ENCODE peak calls at places on chromosomes 12 and 14, in eight cellular contexts. One of them, this sample, is unnamed.
A peak's percentile ranks its signal among the peaks of the same experiment; 100 is the strongest.

GRCh38 chr14:102909462-102909861 is 13.0 kb upstream of the AMN start:
- DNase-seq in Panc1: no peak
- DNase-seq in HCT116: no peak
- DNase-seq in GM23338: no peak
- DNase-seq in SK-N-SH: peak; percentile 28
- DNase-seq in GM12878: no peak
- DNase-seq in K562: no peak
- DNase-seq in HepG2: no peak
- DNase-seq in this sample: no peak

GRCh38 chr12:55675671-55676070 is 32.0 kb downstream of the ITGA7 start:
- DNase-seq in GM12878: no peak
- DNase-seq in Panc1: no peak
- DNase-seq in HepG2: no peak
- DNase-seq in GM23338: no peak
- DNase-seq in HCT116: no peak
- DNase-seq in K562: no peak
- DNase-seq in SK-N-SH: no peak
- DNase-seq in this sample: no peak

GRCh38 chr12:90013409-90013808 is 304.8 kb upstream of the ATP2B1 start:
- DNase-seq in Panc1: peak; percentile 17
- DNase-seq in HCT116: no peak
- DNase-seq in HepG2: no peak
- DNase-seq in K562: no peak
- DNase-seq in SK-N-SH: no peak
- DNase-seq in GM12878: peak; percentile 8
- DNase-seq in GM23338: peak; percentile 34
- DNase-seq in this sample: no peak

GRCh38 chr14:100871234-100872186 is 32.0 kb downstream of the RTL1 start:
- DNase-seq in K562: peak; percentile 80
- DNase-seq in Panc1: no peak
- DNase-seq in HCT116: peak; percentile 69
- DNase-seq in HepG2: peak; percentile 22
- DNase-seq in GM12878: no peak
- DNase-seq in SK-N-SH: no peak
- DNase-seq in GM23338: no peak
- DNase-seq in this sample: no peak

GRCh38 chr12:66288121-66288520 is 14.2 kb upstream of the HELB start:
- DNase-seq in K562: peak; percentile 16
- DNase-seq in GM12878: no peak
- DNase-seq in SK-N-SH: no peak
- DNase-seq in Panc1: no peak
- DNase-seq in GM23338: no peak
- DNase-seq in HCT116: no peak
- DNase-seq in HepG2: no peak
- DNase-seq in this sample: no peak

GRCh38 chr12:59717436-59717835 is 121.6 kb downstream of the SLC16A7 start:
- DNase-seq in HCT116: no peak
- DNase-seq in Panc1: no peak
- DNase-seq in HepG2: no peak
- DNase-seq in SK-N-SH: no peak
- DNase-seq in K562: no peak
- DNase-seq in GM12878: no peak
- DNase-seq in GM23338: no peak
- DNase-seq in this sample: no peak

GRCh38 chr14:29311983-29312382 is 545.4 kb downstream of the FOXG1 start:
- DNase-seq in HepG2: no peak
- DNase-seq in HCT116: no peak
- DNase-seq in GM23338: no peak
- DNase-seq in Panc1: no peak
- DNase-seq in SK-N-SH: no peak
- DNase-seq in GM12878: no peak
- DNase-seq in K562: no peak
- DNase-seq in this sample: no peak

GRCh38 chr14:64196668-64197411 is 97.3 kb downstream of the ESR2 start:
- DNase-seq in HCT116: no peak
- DNase-seq in Panc1: no peak
- DNase-seq in K562: no peak
- DNase-seq in GM12878: no peak
- DNase-seq in SK-N-SH: peak; percentile 79
- DNase-seq in HepG2: no peak
- DNase-seq in GM23338: peak; percentile 77
- DNase-seq in this sample: no peak

GRCh38 chr14:86714153-86714552 is 1184.2 kb downstream of the FLRT2 start:
- DNase-seq in K562: no peak
- DNase-seq in Panc1: no peak
- DNase-seq in HCT116: no peak
- DNase-seq in SK-N-SH: no peak
- DNase-seq in HepG2: no peak
- DNase-seq in GM12878: no peak
- DNase-seq in GM23338: no peak
- DNase-seq in this sample: no peak

GRCh38 chr14:52069617-52070431 is 965 bp upstream of the NID2 start:
- DNase-seq in K562: no peak
- DNase-seq in SK-N-SH: no peak
- DNase-seq in GM12878: no peak
- DNase-seq in Panc1: no peak
- DNase-seq in HepG2: no peak
- DNase-seq in HCT116: no peak
- DNase-seq in GM23338: peak; percentile 76
- DNase-seq in this sample: no peak

GRCh38 chr12:65778268-65779090 is 45.8 kb upstream of the HMGA2 start:
- DNase-seq in SK-N-SH: no peak
- DNase-seq in HepG2: no peak
- DNase-seq in Panc1: no peak
- DNase-seq in GM23338: no peak
- DNase-seq in GM12878: no peak
- DNase-seq in K562: no peak
- DNase-seq in HCT116: no peak
- DNase-seq in this sample: no peak

GRCh38 chr12:66438601-66439000 is 136.3 kb downstream of the HELB start:
- DNase-seq in GM23338: no peak
- DNase-seq in K562: no peak
- DNase-seq in Panc1: no peak
- DNase-seq in GM12878: no peak
- DNase-seq in HCT116: no peak
- DNase-seq in SK-N-SH: no peak
- DNase-seq in HepG2: no peak
- DNase-seq in this sample: no peak

GRCh38 chr12:56601503-56601902 is 28.6 kb downstream of the BAZ2A start:
- DNase-seq in SK-N-SH: peak; percentile 43
- DNase-seq in HCT116: no peak
- DNase-seq in HepG2: no peak
- DNase-seq in K562: peak; percentile 50
- DNase-seq in Panc1: no peak
- DNase-seq in GM23338: peak; percentile 52
- DNase-seq in GM12878: no peak
- DNase-seq in this sample: no peak

DNA sequence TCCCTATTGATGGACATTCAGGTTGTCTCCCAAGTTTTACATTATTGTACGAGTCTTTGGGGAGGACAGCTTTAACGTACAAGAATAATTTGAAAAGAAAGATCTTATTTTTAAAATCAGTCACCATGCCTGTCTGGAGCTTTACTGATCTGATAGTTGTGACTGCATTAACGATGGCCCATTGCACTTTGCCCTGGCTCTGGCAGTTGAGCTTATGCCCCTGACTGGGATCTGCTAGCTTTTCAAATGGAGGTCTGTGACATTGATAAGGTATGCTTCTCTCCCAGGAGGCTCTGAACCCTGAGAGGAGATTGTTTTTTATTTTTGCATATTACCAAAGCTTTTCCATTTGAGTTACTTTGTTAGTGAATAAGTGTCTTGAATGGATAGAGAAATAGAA is 17.9 kb upstream of the RAB3IP start:
- DNase-seq in HepG2: no peak
- DNase-seq in GM12878: no peak
- DNase-seq in HCT116: no peak
- DNase-seq in Panc1: no peak
- DNase-seq in SK-N-SH: no peak
- DNase-seq in K562: no peak
- DNase-seq in GM23338: no peak
- DNase-seq in this sample: no peak
- TF ChIP-seq REST in HepG2: no peak
- TF ChIP-seq REST in GM12878: no peak
- TF ChIP-seq REST in HCT116: no peak
- TF ChIP-seq REST in Panc1: no peak
- TF ChIP-seq REST in SK-N-SH: no peak
- TF ChIP-seq REST in K562: no peak
- TF ChIP-seq REST in GM23338: no peak
- TF ChIP-seq REST in this sample: no peak

GRCh38 chr12:72434989-72435388 is 162.8 kb downstream of the TRHDE start:
- DNase-seq in HepG2: no peak
- DNase-seq in HCT116: no peak
- DNase-seq in GM12878: no peak
- DNase-seq in GM23338: no peak
- DNase-seq in K562: no peak
- DNase-seq in Panc1: no peak
- DNase-seq in SK-N-SH: no peak
- DNase-seq in this sample: no peak
- H3K27ac ChIP-seq in HepG2: no peak overlapping the region
- H3K27ac ChIP-seq in HCT116: no peak overlapping the region
- H3K27ac ChIP-seq in GM12878: no peak overlapping the region
- H3K27ac ChIP-seq in GM23338: no peak overlapping the region
- H3K27ac ChIP-seq in K562: no peak overlapping the region
- H3K27ac ChIP-seq in Panc1: no peak overlapping the region
- H3K27ac ChIP-seq in SK-N-SH: no peak overlapping the region
- H3K27ac ChIP-seq in this sample: no peak overlapping the region

GRCh38 chr14:79294506-79294905 is 916.8 kb downstream of the DIO2 start:
- DNase-seq in K562: no peak
- DNase-seq in HCT116: no peak
- DNase-seq in SK-N-SH: no peak
- DNase-seq in GM23338: no peak
- DNase-seq in HepG2: no peak
- DNase-seq in Panc1: no peak
- DNase-seq in GM12878: no peak
- DNase-seq in this sample: no peak

GRCh38 chr14:79299162-79299561 is 912.1 kb downstream of the DIO2 start:
- DNase-seq in SK-N-SH: no peak
- DNase-seq in HepG2: peak; percentile 2
- DNase-seq in Panc1: no peak
- DNase-seq in HCT116: no peak
- DNase-seq in K562: no peak
- DNase-seq in GM12878: no peak
- DNase-seq in GM23338: no peak
- DNase-seq in this sample: no peak

GRCh38 chr14:79298373-79298772 is 912.9 kb downstream of the DIO2 start:
- DNase-seq in HCT116: no peak
- DNase-seq in Panc1: no peak
- DNase-seq in K562: no peak
- DNase-seq in SK-N-SH: no peak
- DNase-seq in HepG2: no peak
- DNase-seq in GM23338: no peak
- DNase-seq in GM12878: no peak
- DNase-seq in this sample: no peak

GRCh38 chr14:79293482-79293881 is 917.8 kb downstream of the DIO2 start:
- DNase-seq in HepG2: no peak
- DNase-seq in Panc1: no peak
- DNase-seq in GM23338: no peak
- DNase-seq in HCT116: no peak
- DNase-seq in SK-N-SH: no peak
- DNase-seq in K562: no peak
- DNase-seq in GM12878: no peak
- DNase-seq in this sample: no peak

DNA sequence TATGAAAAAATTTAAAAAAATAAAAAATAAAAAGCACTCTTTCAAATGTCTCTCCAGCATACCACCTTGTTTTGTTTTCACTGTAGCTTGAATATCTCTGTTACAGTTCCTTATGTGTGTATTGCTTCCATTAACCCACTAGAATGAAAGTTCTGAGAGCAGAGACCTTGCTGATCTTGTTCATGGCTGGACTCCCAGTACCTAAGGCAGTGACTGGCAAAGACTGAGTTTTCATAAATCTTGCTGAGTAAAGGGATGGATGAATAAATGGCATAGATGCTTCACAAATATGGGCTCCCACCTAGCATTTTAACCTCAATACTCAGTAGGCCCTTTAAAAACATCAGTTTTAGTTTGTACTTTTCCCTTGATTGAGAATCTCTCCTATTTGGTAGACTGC is 915.9 kb downstream of the DIO2 start:
- DNase-seq in SK-N-SH: no peak
- DNase-seq in GM12878: no peak
- DNase-seq in Panc1: no peak
- DNase-seq in K562: no peak
- DNase-seq in HepG2: no peak
- DNase-seq in HCT116: no peak
- DNase-seq in GM23338: no peak
- DNase-seq in this sample: no peak
- TF ChIP-seq POLR2AphosphoS5 in SK-N-SH: no peak
- TF ChIP-seq POLR2AphosphoS5 in GM12878: no peak
- TF ChIP-seq POLR2AphosphoS5 in Panc1: no peak
- TF ChIP-seq POLR2AphosphoS5 in K562: no peak
- TF ChIP-seq POLR2AphosphoS5 in HepG2: no peak
- TF ChIP-seq POLR2AphosphoS5 in HCT116: no peak
- TF ChIP-seq POLR2AphosphoS5 in GM23338: no peak
- TF ChIP-seq POLR2AphosphoS5 in this sample: no peak

GRCh38 chr14:69858801-69859200 is 20.4 kb upstream of the SMOC1 start:
- DNase-seq in GM12878: no peak
- DNase-seq in Panc1: no peak
- DNase-seq in HepG2: no peak
- DNase-seq in HCT116: no peak
- DNase-seq in K562: no peak
- DNase-seq in SK-N-SH: no peak
- DNase-seq in GM23338: no peak
- DNase-seq in this sample: no peak

GRCh38 chr14:69863083-69863482 is 16.1 kb upstream of the SMOC1 start:
- DNase-seq in SK-N-SH: no peak
- DNase-seq in HCT116: no peak
- DNase-seq in HepG2: peak; percentile 52
- DNase-seq in GM12878: no peak
- DNase-seq in Panc1: no peak
- DNase-seq in GM23338: no peak
- DNase-seq in K562: no peak
- DNase-seq in this sample: no peak

GRCh38 chr14:69859591-69859990 is 19.6 kb upstream of the SMOC1 start:
- DNase-seq in SK-N-SH: no peak
- DNase-seq in GM12878: no peak
- DNase-seq in GM23338: no peak
- DNase-seq in K562: no peak
- DNase-seq in Panc1: no peak
- DNase-seq in HepG2: no peak
- DNase-seq in HCT116: no peak
- DNase-seq in this sample: no peak

GRCh38 chr14:69860221-69860620 is 19.0 kb upstream of the SMOC1 start:
- DNase-seq in K562: no peak
- DNase-seq in SK-N-SH: no peak
- DNase-seq in GM12878: no peak
- DNase-seq in GM23338: no peak
- DNase-seq in Panc1: no peak
- DNase-seq in HepG2: no peak
- DNase-seq in HCT116: no peak
- DNase-seq in this sample: no peak

DNA sequence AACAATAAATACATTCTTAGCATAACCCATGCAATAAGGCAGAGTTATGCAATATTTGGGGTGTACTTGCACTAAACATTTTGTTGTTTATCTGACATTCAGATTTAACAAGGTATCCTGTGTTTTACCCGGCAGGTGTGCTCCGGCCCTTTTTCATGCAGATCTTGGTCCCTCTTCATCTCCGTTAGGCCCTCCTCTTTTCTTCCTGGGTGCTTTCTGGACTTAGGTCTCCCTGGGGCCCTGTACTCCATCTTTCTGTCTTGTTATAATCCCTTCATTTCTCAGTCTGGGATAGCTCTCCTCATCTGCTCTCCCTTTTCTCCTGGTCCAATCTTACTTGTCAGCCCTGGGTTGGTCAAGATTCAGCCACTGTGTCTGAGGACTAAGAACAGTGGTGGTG is 18.0 kb upstream of the SMOC1 start:
- DNase-seq in HCT116: no peak
- DNase-seq in Panc1: no peak
- DNase-seq in SK-N-SH: no peak
- DNase-seq in GM23338: no peak
- DNase-seq in K562: no peak
- DNase-seq in HepG2: no peak
- DNase-seq in GM12878: no peak
- DNase-seq in this sample: no peak
- TF ChIP-seq REST in HCT116: no peak
- TF ChIP-seq REST in Panc1: no peak
- TF ChIP-seq REST in SK-N-SH: no peak
- TF ChIP-seq REST in GM23338: no peak
- TF ChIP-seq REST in K562: no peak
- TF ChIP-seq REST in HepG2: no peak
- TF ChIP-seq REST in GM12878: no peak
- TF ChIP-seq REST in this sample: no peak

This sample was measured in HL-60.